ENCODE peak calls at places on chromosome 9, in eight cellular contexts. One of them, this sample, is unnamed. For H3K27me3 and H3K4me1, the result is how much of the 10 kb centered on the place peaks cover.

GRCh38 chr9:82035332-82035731 is 46.8 kb downstream of the SPATA31D1 start:
- DNase-seq in PC-3: no peak
- DNase-seq in esophagus squamous epithelium: no peak
- DNase-seq in GM23338: no peak
- DNase-seq in left lung: no peak
- DNase-seq in psoas muscle: no peak
- DNase-seq in hepatocyte: no peak
- DNase-seq in mesenchymal stem cell: peak
- DNase-seq in this sample: no peak

GRCh38 chr9:5013379-5013778 is 28.3 kb downstream of the JAK2 start:
- DNase-seq in hepatocyte: no peak
- DNase-seq in psoas muscle: no peak
- DNase-seq in PC-3: no peak
- DNase-seq in left lung: no peak
- DNase-seq in GM23338: no peak
- DNase-seq in mesenchymal stem cell: no peak
- DNase-seq in esophagus squamous epithelium: no peak
- DNase-seq in this sample: no peak

GRCh38 chr9:107633375-107633774 is 143.8 kb upstream of the KLF4 start:
- DNase-seq in esophagus squamous epithelium: no peak
- DNase-seq in left lung: no peak
- DNase-seq in hepatocyte: no peak
- DNase-seq in psoas muscle: no peak
- DNase-seq in mesenchymal stem cell: no peak
- DNase-seq in GM23338: peak
- DNase-seq in PC-3: no peak
- DNase-seq in this sample: no peak

GRCh38 chr9:12813960-12814876 is 39.4 kb downstream of the LURAP1L start:
- DNase-seq in esophagus squamous epithelium: no peak
- DNase-seq in hepatocyte: peak
- DNase-seq in psoas muscle: peak
- DNase-seq in left lung: no peak
- DNase-seq in mesenchymal stem cell: peak
- DNase-seq in PC-3: peak
- DNase-seq in GM23338: no peak
- DNase-seq in this sample: peak

GRCh38 chr9:71977003-71977402 is 65.6 kb downstream of the C9orf85 start:
- DNase-seq in mesenchymal stem cell: no peak
- DNase-seq in psoas muscle: no peak
- DNase-seq in left lung: no peak
- DNase-seq in PC-3: no peak
- DNase-seq in GM23338: no peak
- DNase-seq in esophagus squamous epithelium: no peak
- DNase-seq in hepatocyte: no peak
- DNase-seq in this sample: no peak

GRCh38 chr9:102841376-102841775 is 153.8 kb upstream of the CYLC2 start:
- DNase-seq in psoas muscle: no peak
- DNase-seq in mesenchymal stem cell: no peak
- DNase-seq in GM23338: no peak
- DNase-seq in PC-3: no peak
- DNase-seq in hepatocyte: peak
- DNase-seq in esophagus squamous epithelium: no peak
- DNase-seq in left lung: no peak
- DNase-seq in this sample: no peak

GRCh38 chr9:129309906-129310305 is 131.8 kb upstream of the IER5L start:
- DNase-seq in mesenchymal stem cell: no peak
- DNase-seq in GM23338: no peak
- DNase-seq in psoas muscle: no peak
- DNase-seq in left lung: no peak
- DNase-seq in esophagus squamous epithelium: no peak
- DNase-seq in PC-3: no peak
- DNase-seq in hepatocyte: no peak
- DNase-seq in this sample: peak

GRCh38 chr9:2414465-2414864 is 207.1 kb upstream of the VLDLR start:
- DNase-seq in mesenchymal stem cell: no peak
- DNase-seq in PC-3: peak
- DNase-seq in GM23338: no peak
- DNase-seq in hepatocyte: no peak
- DNase-seq in left lung: no peak
- DNase-seq in esophagus squamous epithelium: no peak
- DNase-seq in psoas muscle: no peak
- DNase-seq in this sample: no peak

GRCh38 chr9:130897848-130898551 is 1.4 kb upstream of the QRFP start:
- DNase-seq in psoas muscle: peak
- DNase-seq in hepatocyte: no peak
- DNase-seq in left lung: peak
- DNase-seq in mesenchymal stem cell: no peak
- DNase-seq in PC-3: no peak
- DNase-seq in GM23338: no peak
- DNase-seq in esophagus squamous epithelium: no peak
- DNase-seq in this sample: no peak

GRCh38 chr9:124665391-124666058 is 105.6 kb downstream of the NR6A1 start:
- DNase-seq in esophagus squamous epithelium: no peak
- DNase-seq in GM23338: no peak
- DNase-seq in hepatocyte: peak
- DNase-seq in left lung: no peak
- DNase-seq in mesenchymal stem cell: peak
- DNase-seq in psoas muscle: no peak
- DNase-seq in PC-3: peak
- DNase-seq in this sample: peak

GRCh38 chr9:12702160-12702758 is 9.1 kb downstream of the TYRP1 start:
- DNase-seq in esophagus squamous epithelium: no peak
- DNase-seq in left lung: no peak
- DNase-seq in psoas muscle: peak
- DNase-seq in PC-3: peak
- DNase-seq in mesenchymal stem cell: peak
- DNase-seq in hepatocyte: peak
- DNase-seq in GM23338: peak
- DNase-seq in this sample: peak

GRCh38 chr9:95724253-95724991 is 151.1 kb upstream of the ERCC6L2 start:
- DNase-seq in esophagus squamous epithelium: no peak
- DNase-seq in PC-3: no peak
- DNase-seq in GM23338: no peak
- DNase-seq in psoas muscle: no peak
- DNase-seq in left lung: no peak
- DNase-seq in hepatocyte: no peak
- DNase-seq in mesenchymal stem cell: no peak
- DNase-seq in this sample: no peak

GRCh38 chr9:33024126-33024965 is 727 bp upstream of the DNAJA1 start:
- DNase-seq in GM23338: no peak
- DNase-seq in PC-3: peak
- DNase-seq in hepatocyte: peak
- DNase-seq in psoas muscle: no peak
- DNase-seq in left lung: no peak
- DNase-seq in mesenchymal stem cell: no peak
- DNase-seq in esophagus squamous epithelium: no peak
- DNase-seq in this sample: no peak

GRCh38 chr9:70479880-70480291 is 65.4 kb upstream of the KLF9 start:
- DNase-seq in PC-3: no peak
- DNase-seq in hepatocyte: peak
- DNase-seq in left lung: no peak
- DNase-seq in psoas muscle: peak
- DNase-seq in GM23338: peak
- DNase-seq in esophagus squamous epithelium: no peak
- DNase-seq in mesenchymal stem cell: peak
- DNase-seq in this sample: peak

GRCh38 chr9:93857528-93857927 is 97.6 kb downstream of the BARX1 start:
- DNase-seq in left lung: no peak
- DNase-seq in PC-3: no peak
- DNase-seq in esophagus squamous epithelium: no peak
- DNase-seq in GM23338: no peak
- DNase-seq in mesenchymal stem cell: no peak
- DNase-seq in hepatocyte: no peak
- DNase-seq in psoas muscle: no peak
- DNase-seq in this sample: no peak

GRCh38 chr9:107613314-107613713 is 123.7 kb upstream of the KLF4 start:
- DNase-seq in mesenchymal stem cell: no peak
- DNase-seq in GM23338: no peak
- DNase-seq in esophagus squamous epithelium: no peak
- DNase-seq in PC-3: no peak
- DNase-seq in hepatocyte: peak
- DNase-seq in psoas muscle: no peak
- DNase-seq in left lung: no peak
- DNase-seq in this sample: no peak

DNA sequence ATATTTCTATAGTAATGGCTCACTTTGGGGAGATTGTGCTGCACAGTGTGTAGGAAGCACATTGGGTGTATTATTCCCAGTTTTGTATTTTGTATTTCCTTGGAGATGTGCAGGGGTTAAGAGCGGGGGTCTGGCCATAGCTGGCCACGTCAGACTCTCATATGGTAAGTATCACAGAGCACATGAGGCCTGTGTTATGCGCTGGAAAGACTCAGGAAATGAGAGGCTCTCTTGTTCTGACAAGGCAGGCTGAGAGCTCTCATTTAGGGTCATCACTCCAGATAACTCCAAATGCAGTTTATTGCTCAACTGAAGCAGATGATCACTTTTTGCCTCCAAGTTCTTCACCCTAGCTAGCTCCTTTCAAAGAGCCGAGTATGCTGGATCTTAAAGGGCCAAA is 205.7 kb downstream of the NTRK2 start:
- DNase-seq in esophagus squamous epithelium: no peak
- DNase-seq in left lung: no peak
- DNase-seq in psoas muscle: no peak
- DNase-seq in mesenchymal stem cell: peak
- DNase-seq in PC-3: no peak
- DNase-seq in hepatocyte: no peak
- DNase-seq in GM23338: no peak
- DNase-seq in this sample: no peak
- H3K27me3 ChIP-seq in esophagus squamous epithelium: under half
- H3K27me3 ChIP-seq in left lung: under half
- H3K27me3 ChIP-seq in psoas muscle: under half
- H3K27me3 ChIP-seq in mesenchymal stem cell: under half
- H3K27me3 ChIP-seq in PC-3: under half
- H3K27me3 ChIP-seq in hepatocyte: under half
- H3K27me3 ChIP-seq in GM23338: under half
- H3K27me3 ChIP-seq in this sample: under half

DNA sequence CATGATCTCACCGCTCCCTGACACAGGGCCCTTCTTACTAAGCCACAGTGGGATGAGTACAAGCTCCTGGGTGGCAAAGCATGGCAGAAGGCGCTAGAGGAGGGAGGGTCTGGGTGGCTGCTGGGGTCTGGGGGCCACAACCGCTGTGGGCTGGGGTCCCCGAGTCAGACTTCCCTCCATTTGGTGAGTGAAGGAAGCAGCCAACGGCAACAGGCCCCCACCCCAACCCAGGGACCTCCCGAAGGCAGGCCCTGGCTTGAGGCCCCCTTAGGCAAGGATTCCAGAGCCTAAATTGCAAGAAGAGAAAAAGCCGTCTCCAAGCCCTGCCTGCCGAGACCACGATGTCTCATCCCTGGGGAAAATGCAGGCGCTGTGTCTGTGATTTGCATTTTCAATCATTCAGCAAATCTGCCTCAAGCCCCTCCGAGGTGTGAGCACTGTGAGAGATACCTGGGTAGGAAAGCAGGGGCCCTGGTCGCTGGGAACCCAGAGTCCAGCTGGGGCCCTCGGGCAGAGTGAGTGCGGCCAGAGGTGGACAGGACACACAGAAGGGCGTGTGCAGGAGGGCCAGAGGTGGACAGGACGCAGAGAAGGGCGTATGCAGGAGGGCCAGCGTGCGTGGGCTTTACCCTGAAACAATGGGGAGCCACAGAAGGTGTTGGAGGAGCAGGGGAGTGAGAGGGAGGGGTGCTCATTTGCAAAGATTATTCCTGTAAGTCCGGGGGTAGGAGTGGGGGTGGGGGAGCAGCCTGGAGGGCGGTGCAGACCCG is 135.7 kb downstream of the OLFM1 start:
- DNase-seq in PC-3: no peak
- DNase-seq in left lung: no peak
- DNase-seq in mesenchymal stem cell: no peak
- DNase-seq in psoas muscle: no peak
- DNase-seq in esophagus squamous epithelium: no peak
- DNase-seq in hepatocyte: no peak
- DNase-seq in GM23338: no peak
- DNase-seq in this sample: no peak
- H3K27ac ChIP-seq in PC-3: no peak
- H3K27ac ChIP-seq in left lung: no peak
- H3K27ac ChIP-seq in mesenchymal stem cell: no peak
- H3K27ac ChIP-seq in psoas muscle: no peak
- H3K27ac ChIP-seq in esophagus squamous epithelium: no peak
- H3K27ac ChIP-seq in hepatocyte: no peak
- H3K27ac ChIP-seq in GM23338: no peak
- H3K27ac ChIP-seq in this sample: no peak

GRCh38 chr9:19488721-19489120 is 79.9 kb downstream of the ACER2 start:
- DNase-seq in PC-3: no peak
- DNase-seq in hepatocyte: no peak
- DNase-seq in GM23338: no peak
- DNase-seq in mesenchymal stem cell: no peak
- DNase-seq in psoas muscle: no peak
- DNase-seq in left lung: no peak
- DNase-seq in esophagus squamous epithelium: no peak
- DNase-seq in this sample: no peak
- H3K4me1 ChIP-seq in PC-3: under half
- H3K4me1 ChIP-seq in hepatocyte: under half
- H3K4me1 ChIP-seq in GM23338: under half
- H3K4me1 ChIP-seq in mesenchymal stem cell: under half
- H3K4me1 ChIP-seq in psoas muscle: under half
- H3K4me1 ChIP-seq in left lung: under half
- H3K4me1 ChIP-seq in esophagus squamous epithelium: under half
- H3K4me1 ChIP-seq in this sample: under half

GRCh38 chr9:113996531-113997001 is 81.5 kb downstream of the AMBP start:
- DNase-seq in psoas muscle: no peak
- DNase-seq in esophagus squamous epithelium: no peak
- DNase-seq in mesenchymal stem cell: no peak
- DNase-seq in PC-3: no peak
- DNase-seq in left lung: no peak
- DNase-seq in GM23338: no peak
- DNase-seq in hepatocyte: no peak
- DNase-seq in this sample: no peak

GRCh38 chr9:113997610-113998009 is 80.5 kb downstream of the AMBP start:
- DNase-seq in mesenchymal stem cell: no peak
- DNase-seq in left lung: no peak
- DNase-seq in GM23338: no peak
- DNase-seq in hepatocyte: no peak
- DNase-seq in psoas muscle: no peak
- DNase-seq in PC-3: no peak
- DNase-seq in esophagus squamous epithelium: no peak
- DNase-seq in this sample: no peak

GRCh38 chr9:113999256-114000062 is 78.6 kb downstream of the AMBP start:
- DNase-seq in esophagus squamous epithelium: no peak
- DNase-seq in hepatocyte: no peak
- DNase-seq in GM23338: no peak
- DNase-seq in psoas muscle: no peak
- DNase-seq in mesenchymal stem cell: no peak
- DNase-seq in left lung: no peak
- DNase-seq in PC-3: no peak
- DNase-seq in this sample: no peak

GRCh38 chr9:113998529-113999255 is 79.4 kb downstream of the AMBP start:
- DNase-seq in PC-3: no peak
- DNase-seq in esophagus squamous epithelium: no peak
- DNase-seq in GM23338: peak
- DNase-seq in psoas muscle: no peak
- DNase-seq in left lung: no peak
- DNase-seq in mesenchymal stem cell: no peak
- DNase-seq in hepatocyte: peak
- DNase-seq in this sample: no peak

DNA sequence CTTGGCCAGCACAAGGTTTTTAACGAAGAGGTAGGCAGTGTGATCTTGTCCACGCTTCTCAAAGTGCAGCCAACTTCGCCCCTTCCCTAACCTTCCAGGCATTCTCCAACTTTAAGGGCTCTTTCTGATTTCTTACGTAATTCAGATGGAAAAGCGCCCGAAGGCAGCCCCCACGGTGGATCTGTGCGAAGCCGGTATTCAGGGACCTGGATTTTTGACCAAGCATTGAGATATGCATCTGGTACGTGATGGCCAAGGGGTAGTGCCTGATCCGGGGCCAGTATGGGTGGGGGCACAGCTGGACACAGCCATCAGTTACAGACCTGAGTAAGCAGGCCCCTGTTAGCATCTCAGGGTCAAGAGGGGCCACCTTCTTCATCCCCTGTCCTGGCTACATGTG is 80.0 kb downstream of the AMBP start:
- DNase-seq in esophagus squamous epithelium: no peak
- DNase-seq in mesenchymal stem cell: no peak
- DNase-seq in left lung: no peak
- DNase-seq in psoas muscle: no peak
- DNase-seq in hepatocyte: no peak
- DNase-seq in PC-3: no peak
- DNase-seq in GM23338: no peak
- DNase-seq in this sample: no peak
- H3K27me3 ChIP-seq in esophagus squamous epithelium: under half
- H3K27me3 ChIP-seq in mesenchymal stem cell: under half
- H3K27me3 ChIP-seq in left lung: under half
- H3K27me3 ChIP-seq in psoas muscle: under half
- H3K27me3 ChIP-seq in hepatocyte: under half
- H3K27me3 ChIP-seq in PC-3: under half
- H3K27me3 ChIP-seq in GM23338: under half
- H3K27me3 ChIP-seq in this sample: under half